ENCODE peak calls at places on chromosomes 6 and 20, in six cellular contexts. Y is spleen, U is GM23338, M is left lung, C is aorta, J is brain microvascular endothelial cell. A is an unnamed sample.

GRCh38 chr6:136968831-136969230 is 46.7 kb downstream of the SLC35D3 start:
- DNase-seq in Y (no peak), U (no peak), M (no peak), C (no peak), J (no peak), A (no peak)

GRCh38 chr6:42249279-42249678 is 31.6 kb upstream of the MRPS10 start:
- DNase-seq in Y (no peak), U (no peak), M (no peak), C (no peak), J (no peak), A (no peak)

GRCh38 chr20:39849664-39850063 is 839.4 kb downstream of the MAFB start:
- DNase-seq in Y (peak; percentile 84), U (no peak), M (peak; percentile 65), C (peak; percentile 90), J (peak; percentile 89), A (no peak)

GRCh38 chr6:129498950-129499870 is 210.8 kb downstream of the ARHGAP18 start:
- DNase-seq in Y (no peak), U (peak; percentile 80), M (no peak), C (peak; percentile 50), J (peak; percentile 29), A (no peak)

GRCh38 chr20:38854654-38855066 is 49.2 kb downstream of the PPP1R16B start:
- DNase-seq in Y (no peak), U (no peak), M (no peak), C (no peak), J (no peak), A (no peak)

GRCh38 chr20:47843886-47844567 is 58.7 kb upstream of the SULF2 start:
- DNase-seq in Y (no peak), U (peak; percentile 46), M (no peak), C (peak; percentile 4), J (no peak), A (no peak)

GRCh38 chr6:157493576-157493975 is 112.6 kb downstream of the ZDHHC14 start:
- DNase-seq in Y (no peak), U (no peak), M (no peak), C (no peak), J (no peak), A (no peak)

GRCh38 chr6:52495859-52496396 is 75.8 kb downstream of the EFHC1 start:
- DNase-seq in Y (no peak), U (no peak), M (no peak), C (no peak), J (no peak), A (no peak)

GRCh38 chr6:4672772-4673171 is 103.4 kb upstream of the CDYL start:
- DNase-seq in Y (no peak), U (no peak), M (no peak), C (no peak), J (peak; percentile 13), A (no peak)

GRCh38 chr6:124755321-124755720 is 206.9 kb upstream of the RNF217 start:
- DNase-seq in Y (no peak), U (no peak), M (no peak), C (no peak), J (no peak), A (no peak)

GRCh38 chr6:90483956-90484355 is 102.9 kb downstream of the MAP3K7 start:
- DNase-seq in Y (no peak), U (no peak), M (no peak), C (no peak), J (no peak), A (no peak)

GRCh38 chr20:58481541-58482021 is 33.6 kb downstream of the APCDD1L start:
- DNase-seq in Y (no peak), U (peak; percentile 91), M (no peak), C (no peak), J (peak; percentile 6), A (no peak)

GRCh38 chr20:33843854-33844253 is 32.7 kb downstream of the CHMP4B start:
- DNase-seq in Y (no peak), U (no peak), M (no peak), C (no peak), J (peak; percentile 12), A (no peak)

GRCh38 chr20:40339661-40340449 is 349.2 kb downstream of the MAFB start:
- DNase-seq in Y (peak; percentile 80), U (no peak), M (peak; percentile 87), C (peak; percentile 88), J (no peak), A (no peak)

GRCh38 chr6:135423649-135424128 is 73.9 kb downstream of the AHI1 start:
- DNase-seq in Y (no peak), U (peak; percentile 63), M (no peak), C (no peak), J (peak; percentile 61), A (no peak)

GRCh38 chr20:61236677-61237076 is 15.4 kb upstream of the CDH4 start:
- DNase-seq in Y (no peak), U (no peak), M (no peak), C (no peak), J (no peak), A (no peak)

GRCh38 chr6:28907394-28907793 is 16.4 kb downstream of the TRIM27 start:
- DNase-seq in Y (no peak), U (no peak), M (no peak), C (peak; percentile 57), J (peak; percentile 89), A (no peak)

GRCh38 chr20:8203366-8203765 is 71.3 kb downstream of the PLCB1 start:
- DNase-seq in Y (no peak), U (no peak), M (no peak), C (no peak), J (no peak), A (no peak)

GRCh38 chr6:45710304-45710821 is 305.3 kb downstream of the CLIC5 start:
- DNase-seq in Y (no peak), U (no peak), M (peak; percentile 44), C (no peak), J (no peak), A (no peak)

GRCh38 chr6:34517461-34517868 is 38.7 kb downstream of the SPDEF start:
- DNase-seq in Y (peak; percentile 47), U (no peak), M (no peak), C (peak; percentile 12), J (no peak), A (no peak)

GRCh38 chr6:134092449-134092848 is 40.0 kb upstream of the SLC2A12 start:
- DNase-seq in Y (no peak), U (no peak), M (no peak), C (no peak), J (no peak), A (no peak)

GRCh38 chr6:37314803-37315515 is 38.8 kb upstream of the RNF8 start:
- DNase-seq in Y (no peak), U (peak; percentile 82), M (peak; percentile 40), C (no peak), J (peak; percentile 44), A (no peak)

GRCh38 chr20:45372646-45373352 is 5.3 kb downstream of the TP53TG5 start:
- DNase-seq in Y (peak; percentile 82), U (peak; percentile 72), M (peak; percentile 53), C (peak; percentile 84), J (no peak), A (peak; percentile 86)

GRCh38 chr20:45374101-45374467 is 4.0 kb downstream of the TP53TG5 start:
- DNase-seq in Y (no peak), U (no peak), M (no peak), C (no peak), J (no peak), A (no peak)

GRCh38 chr20:45374966-45375365 is 3.2 kb downstream of the TP53TG5 start:
- DNase-seq in Y (no peak), U (no peak), M (no peak), C (no peak), J (no peak), A (no peak)

GRCh38 chr20:45372241-45372640 is 5.9 kb downstream of the TP53TG5 start:
- DNase-seq in Y (no peak), U (no peak), M (no peak), C (no peak), J (no peak), A (no peak)

GRCh38 chr20:45373353-45374100 is 4.6 kb downstream of the TP53TG5 start:
- DNase-seq in Y (peak; percentile 97), U (peak; percentile 94), M (peak; percentile 92), C (peak; percentile 95), J (peak; percentile 63), A (peak; percentile 95)
- H3K27ac ChIP-seq in Y (peak overlapping the region; percentile 74), U (no peak overlapping the region), M (peak overlapping the region; percentile 49), C (peak overlapping the region; percentile 44), J (no peak overlapping the region), A (peak overlapping the region; percentile 69)

DNA sequence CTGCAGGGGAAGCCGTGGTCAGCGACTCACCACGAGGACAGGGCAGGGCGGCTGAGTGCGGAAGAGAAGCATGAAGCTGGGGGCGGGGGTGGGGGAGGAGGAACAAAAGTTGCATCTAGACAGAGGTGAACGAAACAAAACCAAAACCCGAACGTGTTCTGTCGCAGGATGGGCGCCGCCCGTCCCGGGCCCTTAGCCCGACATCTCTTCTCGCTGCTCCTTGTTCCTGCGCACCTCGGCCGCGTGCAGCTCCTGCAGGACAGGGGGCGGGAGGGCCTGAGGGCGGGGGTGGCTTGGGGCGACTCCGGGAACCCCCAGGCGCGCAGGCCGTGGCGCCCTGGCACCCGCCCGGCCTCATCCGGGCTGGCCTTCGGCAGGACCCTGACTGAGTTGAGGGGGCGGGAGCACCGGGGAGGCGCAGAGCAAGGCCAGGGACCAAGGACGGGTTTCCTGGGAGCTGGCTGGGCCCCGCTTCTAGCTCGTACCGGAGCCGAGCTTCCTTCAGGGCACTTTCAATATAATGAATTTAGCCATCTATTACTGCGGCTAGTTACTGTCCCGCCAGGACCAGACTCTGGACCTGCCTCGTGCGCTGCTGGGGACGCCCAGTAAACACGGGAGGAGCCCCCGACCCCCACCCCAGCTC is 12.0 kb downstream of the STMN3 start:
- DNase-seq in Y (peak; percentile 93), U (peak; percentile 71), M (no peak), C (peak; percentile 63), J (peak; percentile 15), A (no peak)
- H3K4me3 ChIP-seq in Y (peak overlapping the region; percentile 87), U (peak overlapping the region; percentile 63), M (peak overlapping the region; percentile 63), C (no peak overlapping the region), J (peak overlapping the region; percentile 51), A (peak overlapping the region; percentile 69)

DNA sequence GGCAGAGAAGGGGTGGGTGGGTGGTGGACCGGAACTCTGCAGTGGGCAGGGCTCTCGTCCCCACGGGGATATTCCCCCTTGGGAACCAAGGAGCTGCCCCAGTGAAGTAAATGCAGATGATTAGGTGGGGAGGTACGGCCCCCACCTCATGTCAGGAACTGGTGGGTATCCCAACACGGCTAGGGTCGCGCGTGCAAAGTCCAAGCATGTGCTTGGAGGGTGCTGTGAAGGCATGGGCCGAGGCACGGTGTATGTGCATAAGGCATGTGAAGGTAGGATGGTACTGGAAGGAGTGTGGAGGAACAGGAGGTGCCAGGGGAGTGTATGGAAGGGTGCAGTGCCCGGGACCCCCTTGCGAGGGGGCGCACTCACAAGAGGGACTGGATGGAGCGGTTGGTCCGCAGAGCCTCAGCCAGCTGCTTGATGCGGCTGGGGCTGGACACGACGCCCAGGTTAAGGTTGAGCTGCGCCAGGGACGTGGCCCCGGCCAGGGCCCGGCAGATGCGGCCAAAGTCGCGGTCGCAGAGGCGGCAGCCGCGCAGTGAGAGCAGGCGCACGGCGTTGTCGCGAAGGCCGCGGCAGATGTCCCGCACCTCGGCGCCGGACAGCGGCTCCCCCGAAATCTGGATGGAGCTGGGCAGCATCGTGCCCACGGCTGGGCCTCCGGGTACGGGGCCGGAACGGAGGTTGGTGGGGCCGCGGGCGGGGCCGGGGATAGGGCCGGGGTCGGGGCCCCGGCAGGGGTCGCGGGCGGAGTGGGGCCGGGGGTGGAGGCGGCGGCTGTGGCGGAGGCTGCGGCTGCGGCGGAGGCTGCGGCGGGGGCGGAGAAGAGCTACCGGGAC is 783 bp downstream of the LRRC73 start:
- DNase-seq in Y (no peak), U (peak; percentile 48), M (no peak), C (no peak), J (no peak), A (no peak)
- H3K27ac ChIP-seq in Y (no peak overlapping the region), U (no peak overlapping the region), M (no peak overlapping the region), C (no peak overlapping the region), J (no peak overlapping the region), A (peak overlapping the region; percentile 77)

DNA sequence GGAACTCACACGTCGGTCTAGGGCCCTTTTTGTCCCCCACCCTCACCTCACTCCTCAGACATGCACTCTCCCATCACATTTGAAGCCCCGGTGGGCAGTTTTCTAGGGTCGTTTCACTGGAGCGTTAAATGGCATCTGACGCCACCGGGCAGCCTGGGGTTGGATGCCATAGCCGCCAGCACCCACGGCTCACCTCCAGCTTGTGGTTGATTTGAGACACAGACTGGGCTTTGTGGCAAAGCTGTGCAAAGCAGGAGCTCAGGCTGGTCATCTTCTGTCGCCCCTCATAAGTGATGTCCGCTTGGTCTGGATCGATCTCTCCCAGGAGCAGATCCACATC is 530 bp downstream of the GOPC start:
- DNase-seq in Y (no peak), U (peak; percentile 13), M (peak; percentile 39), C (no peak), J (no peak), A (no peak)
- H3K4me3 ChIP-seq in Y (peak overlapping the region; percentile 92), U (peak overlapping the region; percentile 61), M (peak overlapping the region; percentile 96), C (peak overlapping the region; percentile 63), J (peak overlapping the region; percentile 98), A (peak overlapping the region; percentile 99)